ENCODE peak calls at places on chromosomes 6 and 20, in eight cellular contexts. L, D, W, U, H, N, T and J are unnamed samples.

GRCh38 chr6:118930680-118931079 is 4.3 kb downstream of the MCM9 start:
- DNase-seq in L (no peak), D (no peak), W (no peak), U (no peak), H (no peak), N (no peak), T (no peak), J (no peak)

GRCh38 chr6:113049190-113049589 is 702.1 kb downstream of the RFPL4B start:
- DNase-seq in L (no peak), D (no peak), W (no peak), U (no peak), H (no peak), N (no peak), T (peak; percentile 49), J (no peak)

GRCh38 chr6:158389188-158389919 is 77.1 kb downstream of the TULP4 start:
- DNase-seq in L (no peak), D (no peak), W (no peak), U (no peak), H (peak; percentile 17), N (no peak), T (no peak), J (no peak)

GRCh38 chr6:161917645-161918044 is 643.8 kb upstream of the AGPAT4 start:
- DNase-seq in L (no peak), D (no peak), W (no peak), U (no peak), H (no peak), N (no peak), T (peak; percentile 67), J (no peak)

GRCh38 chr6:12608016-12608860 is 108.3 kb upstream of the PHACTR1 start:
- DNase-seq in L (no peak), D (no peak), W (no peak), U (no peak), H (no peak), N (no peak), T (peak; percentile 67), J (peak; percentile 26)

GRCh38 chr20:44031822-44032582 is 117.3 kb downstream of the TOX2 start:
- DNase-seq in L (no peak), D (no peak), W (no peak), U (no peak), H (no peak), N (no peak), T (no peak), J (no peak)

GRCh38 chr6:35718911-35719381 is 17.9 kb upstream of the ARMC12 start:
- DNase-seq in L (no peak), D (peak; percentile 18), W (no peak), U (no peak), H (no peak), N (peak; percentile 59), T (no peak), J (no peak)

GRCh38 chr6:12818324-12818723 is 101.8 kb downstream of the PHACTR1 start:
- DNase-seq in L (no peak), D (no peak), W (no peak), U (no peak), H (no peak), N (no peak), T (peak; percentile 65), J (no peak)

GRCh38 chr6:16544006-16544405 is 217.3 kb downstream of the ATXN1 start:
- DNase-seq in L (no peak), D (peak; percentile 62), W (no peak), U (no peak), H (no peak), N (peak; percentile 71), T (peak; percentile 39), J (no peak)

GRCh38 chr6:25041676-25042598 is 106.2 kb upstream of the RIPOR2 start:
- DNase-seq in L (no peak), D (no peak), W (no peak), U (no peak), H (no peak), N (no peak), T (no peak), J (no peak)

GRCh38 chr6:43355862-43356590 is 13.4 kb downstream of the ZNF318 start:
- DNase-seq in L (peak; percentile 40), D (no peak), W (no peak), U (peak; percentile 64), H (no peak), N (no peak), T (peak; percentile 17), J (no peak)

GRCh38 chr6:106609699-106610098 is 19.6 kb downstream of the RTN4IP1 start:
- DNase-seq in L (peak; percentile 58), D (no peak), W (no peak), U (peak; percentile 52), H (no peak), N (no peak), T (no peak), J (no peak)

GRCh38 chr6:109393882-109394281 is 11.6 kb upstream of the CD164 start:
- DNase-seq in L (no peak), D (no peak), W (no peak), U (no peak), H (no peak), N (no peak), T (no peak), J (no peak)

DNA sequence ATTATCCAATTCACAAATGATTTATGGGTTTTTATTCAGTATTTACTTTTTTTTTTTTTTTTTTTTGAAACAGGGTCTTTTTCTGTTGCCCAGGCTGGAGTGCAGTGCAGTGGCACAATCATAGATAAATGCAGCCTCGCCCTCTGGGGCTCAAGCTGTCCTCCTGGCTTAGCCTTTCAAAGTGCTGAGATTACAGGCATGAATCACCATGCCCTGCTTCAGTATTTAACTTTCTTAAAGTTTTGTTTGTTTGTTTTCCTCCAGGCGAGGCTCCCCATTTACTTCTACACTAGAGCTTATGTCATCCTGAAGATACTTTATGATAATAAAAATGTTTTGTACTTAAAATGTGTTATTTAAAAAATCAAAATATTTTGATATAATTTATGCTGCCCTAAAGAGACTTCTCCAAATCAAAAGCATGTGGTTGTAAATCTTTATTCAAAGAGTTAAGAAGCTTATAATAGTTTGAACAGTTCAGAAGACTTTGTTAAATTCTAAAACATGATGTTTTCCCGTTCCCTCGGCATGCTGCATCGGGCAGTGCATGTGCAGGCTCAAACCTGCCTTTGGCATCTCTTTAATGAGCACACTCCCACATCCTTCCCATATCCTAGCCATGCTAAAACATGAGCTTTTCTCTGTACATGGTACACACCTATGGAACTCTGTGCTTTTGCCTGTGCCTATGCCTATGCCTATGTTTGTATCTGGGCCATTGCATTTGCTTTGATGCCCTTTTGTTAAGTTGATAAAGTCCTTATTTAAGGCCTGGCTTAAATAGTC is 11.1 kb downstream of the SMPDL3A start:
- DNase-seq in L (no peak), D (no peak), W (no peak), U (no peak), H (no peak), N (no peak), T (peak; percentile 23), J (no peak)
- H3K27ac ChIP-seq in L (no peak overlapping the region), D (no peak overlapping the region), W (no peak overlapping the region), U (no peak overlapping the region), H (no peak overlapping the region), N (no peak overlapping the region), T (no peak overlapping the region), J (peak overlapping the region; percentile 89)

GRCh38 chr20:62040933-62041332 is 24.7 kb downstream of the TAF4 start:
- DNase-seq in L (no peak), D (peak; percentile 3), W (no peak), U (no peak), H (no peak), N (no peak), T (no peak), J (no peak)

GRCh38 chr20:62039738-62040137 is 25.9 kb downstream of the TAF4 start:
- DNase-seq in L (no peak), D (no peak), W (no peak), U (no peak), H (no peak), N (no peak), T (peak; percentile 34), J (no peak)

GRCh38 chr20:62043131-62043914 is 22.4 kb downstream of the TAF4 start:
- DNase-seq in L (no peak), D (peak; percentile 2), W (no peak), U (peak; percentile 93), H (no peak), N (no peak), T (no peak), J (no peak)

GRCh38 chr20:62042025-62042820 is 23.5 kb downstream of the TAF4 start:
- DNase-seq in L (no peak), D (peak; percentile 3), W (no peak), U (no peak), H (no peak), N (no peak), T (no peak), J (no peak)

DNA sequence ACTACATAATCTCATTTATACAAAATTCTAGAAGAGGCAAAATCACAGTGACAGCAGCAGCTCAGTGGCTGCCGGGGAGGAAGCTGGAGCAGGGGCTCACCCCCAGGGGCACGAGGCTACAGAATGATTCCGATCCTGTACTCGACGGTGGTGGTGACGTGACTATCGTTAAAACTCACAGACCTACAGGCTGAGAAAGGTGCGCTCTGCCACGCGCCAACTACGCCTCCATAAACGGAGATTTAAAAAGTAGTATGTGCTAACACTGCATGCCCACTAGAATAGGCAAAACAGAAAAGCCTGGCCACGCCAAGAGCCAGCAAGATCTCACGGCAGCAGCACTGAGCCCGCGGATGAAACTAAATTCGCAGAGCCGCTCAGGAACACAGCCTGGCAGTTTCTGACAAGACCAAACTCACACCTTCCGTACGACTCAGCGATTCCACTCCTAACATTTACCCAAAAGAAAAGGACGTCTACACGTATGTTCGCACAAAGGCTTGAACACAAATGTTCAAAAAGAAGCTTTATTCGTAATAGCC is 25.2 kb downstream of the TAF4 start:
- DNase-seq in L (no peak), D (peak; percentile 1), W (no peak), U (no peak), H (no peak), N (no peak), T (no peak), J (no peak)
- H3K9me3 ChIP-seq in L (no peaks in the 10 kb centered on the region), D (peaks cover 3% of the 10 kb centered on the region), W (no peaks in the 10 kb centered on the region), U (no peaks in the 10 kb centered on the region), H (no peaks in the 10 kb centered on the region), N (no peaks in the 10 kb centered on the region), T (no peaks in the 10 kb centered on the region), J (no peaks in the 10 kb centered on the region)

DNA sequence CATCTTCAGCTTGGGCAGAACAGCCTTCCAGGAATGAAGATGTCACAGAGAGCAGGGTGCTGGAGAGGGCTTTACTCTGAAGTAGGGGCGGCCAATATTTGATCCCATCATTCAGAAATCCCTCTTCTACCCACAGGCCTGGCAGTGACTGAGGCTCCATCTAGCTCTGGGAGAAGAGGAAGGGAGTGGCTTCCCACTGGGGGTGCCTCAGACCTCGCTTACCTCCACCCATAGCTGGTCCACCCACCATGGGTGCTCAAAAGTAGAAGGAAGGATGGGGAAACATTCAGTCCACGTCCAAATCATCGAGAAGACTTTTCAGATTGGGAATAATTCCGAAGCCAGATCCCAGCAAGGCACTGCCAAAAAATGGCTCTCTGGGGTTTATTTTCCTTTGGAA is 11.8 kb upstream of the THBD start:
- DNase-seq in L (no peak), D (no peak), W (no peak), U (no peak), H (no peak), N (no peak), T (no peak), J (no peak)
- H3K27ac ChIP-seq in L (no peak overlapping the region), D (peak overlapping the region; percentile 63), W (no peak overlapping the region), U (no peak overlapping the region), H (no peak overlapping the region), N (peak overlapping the region; percentile 82), T (peak overlapping the region; percentile 46), J (no peak overlapping the region)

DNA sequence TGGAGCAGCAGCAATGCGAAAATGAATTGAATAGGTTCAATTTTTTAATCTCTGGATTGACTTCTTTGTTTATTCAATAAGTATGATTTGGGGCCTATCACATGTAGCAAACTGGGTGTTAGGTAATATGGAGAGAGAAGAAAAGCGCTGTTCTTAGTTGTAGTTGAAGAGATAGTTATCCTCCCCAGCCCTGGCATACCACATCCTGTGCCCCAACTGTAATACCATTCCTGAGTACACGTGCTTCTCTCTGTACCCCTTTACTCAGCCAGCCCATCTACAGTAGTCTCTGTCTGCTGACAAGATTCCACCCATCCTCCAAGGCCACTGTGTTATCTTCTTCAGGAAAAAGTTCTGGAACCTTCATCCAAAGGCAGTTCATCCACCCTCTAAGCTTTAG is 117.0 kb upstream of the SUPT3H start:
- DNase-seq in L (no peak), D (no peak), W (no peak), U (no peak), H (no peak), N (no peak), T (no peak), J (no peak)
- H3K9me3 ChIP-seq in L (no peaks in the 10 kb centered on the region), D (no peaks in the 10 kb centered on the region), W (no peaks in the 10 kb centered on the region), U (no peaks in the 10 kb centered on the region), H (no peaks in the 10 kb centered on the region), N (no peaks in the 10 kb centered on the region), T (no peaks in the 10 kb centered on the region), J (no peaks in the 10 kb centered on the region)